ENCODE peak calls at places on chromosomes 7 and 10, in four cellular contexts. A, X, U and N are unnamed samples.

GRCh38 chr10:110414563-110415309 is 83.0 kb upstream of the DUSP5 start:
- DNase-seq in A (peak; percentile 62), X (peak; percentile 40), U (no peak), N (no peak)

GRCh38 chr7:81299272-81299671 is 380.4 kb upstream of the SEMA3C start:
- DNase-seq in X (peak; percentile 95), U (peak; percentile 96), A (peak; percentile 98), N (no peak)

GRCh38 chr7:152202056-152202455 is 176.6 kb downstream of the GALNT11 start:
- DNase-seq in U (peak; percentile 29), A (peak; percentile 65), X (no peak), N (no peak)

GRCh38 chr10:84838851-84839250 is 510.5 kb downstream of the CCSER2 start:
- DNase-seq in A (no peak), U (no peak), X (no peak), N (no peak)

GRCh38 chr7:44963526-44964290 is 15.1 kb downstream of the MYO1G start:
- DNase-seq in X (no peak), A (no peak), U (no peak), N (no peak)

GRCh38 chr10:6114758-6115410 is 26.1 kb downstream of the RBM17 start:
- DNase-seq in A (peak; percentile 75), X (peak; percentile 21), U (peak; percentile 78), N (no peak)

GRCh38 chr10:110460111-110460809 is 37.4 kb upstream of the DUSP5 start:
- DNase-seq in X (peak; percentile 16), A (peak; percentile 44), U (peak; percentile 25), N (no peak)

GRCh38 chr10:71131508-71132088 is 80.8 kb upstream of the UNC5B start:
- DNase-seq in X (no peak), A (no peak), U (no peak), N (no peak)

GRCh38 chr7:105389889-105390288 is 1.2 kb upstream of the SRPK2 start:
- DNase-seq in X (no peak), A (no peak), U (no peak), N (no peak)

GRCh38 chr7:101804642-101805401 is 12.6 kb upstream of the CUX1 start:
- DNase-seq in U (no peak), X (no peak), A (peak; percentile 40), N (no peak)

GRCh38 chr10:4567637-4568036 is 258.4 kb upstream of the AKR1E2 start:
- DNase-seq in A (no peak), X (no peak), U (no peak), N (no peak)

GRCh38 chr10:17959870-17960269 is 8.2 kb downstream of the SLC39A12 start:
- DNase-seq in U (no peak), A (no peak), X (no peak), N (no peak)

GRCh38 chr7:121352323-121352722 is 23.5 kb downstream of the WNT16 start:
- DNase-seq in A (no peak), X (no peak), U (no peak), N (no peak)

GRCh38 chr7:140723002-140723401 is 26.5 kb downstream of the NDUFB2 start:
- DNase-seq in A (no peak), U (no peak), X (no peak), N (no peak)

GRCh38 chr7:140723574-140723973 is 27.1 kb downstream of the NDUFB2 start:
- DNase-seq in A (no peak), U (no peak), X (no peak), N (no peak)

GRCh38 chr7:140724706-140725105 is 28.2 kb downstream of the NDUFB2 start:
- DNase-seq in X (no peak), A (no peak), U (no peak), N (no peak)

GRCh38 chr7:140722254-140722653 is 25.7 kb downstream of the NDUFB2 start:
- DNase-seq in X (no peak), A (no peak), U (no peak), N (no peak)

GRCh38 chr7:140726304-140726703 is 29.8 kb downstream of the NDUFB2 start:
- DNase-seq in A (peak; percentile 14), X (peak; percentile 6), U (peak; percentile 41), N (no peak)
- TF ChIP-seq CTCF in A (peak; percentile 49), X (peak; percentile 58), U (peak; percentile 46), N (peak; percentile 30)

GRCh38 chr7:158141221-158141582 is 446.4 kb downstream of the PTPRN2 start:
- DNase-seq in U (no peak), A (no peak), X (no peak), N (no peak)

GRCh38 chr7:158143196-158144120 is 444.2 kb downstream of the PTPRN2 start:
- DNase-seq in A (no peak), U (no peak), X (no peak), N (no peak)

GRCh38 chr7:158140538-158141220 is 446.9 kb downstream of the PTPRN2 start:
- DNase-seq in X (no peak), A (no peak), U (no peak), N (no peak)

GRCh38 chr7:158142657-158143056 is 445.0 kb downstream of the PTPRN2 start:
- DNase-seq in A (no peak), X (no peak), U (no peak), N (no peak)

GRCh38 chr7:158141806-158142518 is 445.7 kb downstream of the PTPRN2 start:
- DNase-seq in A (no peak), U (no peak), X (no peak), N (no peak)
- TF ChIP-seq CTCF in A (no peak), U (no peak), X (no peak), N (no peak)

DNA sequence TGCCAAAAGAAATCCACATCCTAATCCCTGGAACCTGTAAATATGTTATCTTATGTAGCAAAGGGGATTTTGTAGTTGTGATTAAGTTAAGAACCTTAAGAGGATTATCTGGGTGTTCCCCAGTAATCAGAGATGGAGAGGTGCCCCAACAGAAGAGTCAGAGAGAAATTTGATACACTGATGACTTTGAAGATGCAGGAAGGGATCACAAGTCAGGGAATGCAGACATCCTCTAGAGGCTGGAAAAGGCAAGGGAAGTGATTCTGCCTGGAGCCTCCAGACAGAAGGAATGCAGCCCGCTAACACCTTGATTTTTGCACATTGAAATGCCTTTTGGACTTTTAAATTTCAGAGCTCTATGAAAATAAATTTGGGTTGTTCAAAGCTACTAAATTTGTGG is 531.7 kb downstream of the DNAJB9 start:
- DNase-seq in X (no peak), U (no peak), A (no peak), N (peak; percentile 4)
- TF ChIP-seq CTCF in X (no peak), U (no peak), A (no peak), N (no peak)

GRCh38 chr10:88262591-88263234 is 320.4 kb downstream of the RNLS start:
- DNase-seq in A (no peak), X (no peak), U (no peak), N (no peak)
- TF ChIP-seq CTCF in A (no peak), X (no peak), U (no peak), N (no peak)

DNA sequence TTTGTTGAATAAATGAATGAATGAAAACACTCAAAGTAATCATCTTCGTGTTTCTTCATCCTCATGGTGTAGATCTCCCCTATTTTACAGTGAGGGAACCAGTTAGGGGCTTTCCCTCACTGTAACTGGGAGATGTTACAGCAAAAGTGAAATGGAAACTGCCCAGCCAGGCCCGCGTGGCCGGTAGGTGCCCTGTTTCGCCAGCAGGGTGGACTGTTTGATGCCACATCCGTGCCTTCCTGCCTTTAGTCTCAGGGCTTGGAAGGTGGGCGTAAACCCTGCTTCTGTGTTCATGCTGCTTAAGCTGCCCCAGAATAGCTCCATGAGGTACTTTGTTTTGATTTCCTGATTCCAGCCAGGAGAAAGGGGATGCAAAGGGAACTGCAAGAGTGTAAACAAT is 268.8 kb downstream of the PLXNA4 start:
- DNase-seq in U (no peak), X (no peak), A (no peak), N (no peak)
- TF ChIP-seq CTCF in U (peak; percentile 13), X (peak; percentile 43), A (no peak), N (no peak)

DNA sequence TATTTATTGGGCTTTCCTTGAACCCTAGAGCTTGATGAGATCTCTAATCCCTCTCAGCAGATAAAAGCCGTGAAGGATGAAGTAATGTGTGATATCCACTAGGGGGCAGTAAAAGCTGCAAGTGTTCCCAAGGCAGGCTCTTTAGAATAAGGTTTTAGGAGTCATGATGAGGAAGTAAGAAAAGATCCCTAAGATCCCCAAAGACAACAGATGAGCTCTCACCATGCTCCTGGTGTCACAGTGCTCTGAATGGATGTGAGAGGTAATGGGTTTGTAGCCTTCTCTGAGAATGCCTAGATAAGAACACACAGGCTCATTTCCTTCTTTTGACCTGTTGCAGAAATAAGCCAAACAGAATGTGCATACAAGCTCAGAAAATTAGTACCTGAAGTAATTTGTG is 70.4 kb upstream of the ITPRID1 start:
- DNase-seq in A (peak; percentile 42), U (peak; percentile 55), X (peak; percentile 12), N (peak; percentile 17)
- TF ChIP-seq CTCF in A (peak; percentile 75), U (peak; percentile 74), X (peak; percentile 78), N (peak; percentile 81)

GRCh38 chr10:42780456-42780855 is 2.1 kb upstream of the BMS1 start:
- DNase-seq in X (no peak), U (no peak), A (no peak), N (no peak)

GRCh38 chr10:42785759-42786158 is 3.2 kb downstream of the BMS1 start:
- DNase-seq in U (no peak), A (no peak), X (no peak), N (no peak)

GRCh38 chr10:42781893-42782445 is 626 bp upstream of the BMS1 start:
- DNase-seq in X (no peak), A (peak; percentile 3), U (no peak), N (no peak)

GRCh38 chr10:42783181-42783549 is 570 bp downstream of the BMS1 start:
- DNase-seq in A (peak; percentile 78), X (peak; percentile 86), U (peak; percentile 71), N (no peak)

GRCh38 chr10:42782446-42783180 is at the start of gene BMS1:
- DNase-seq in A (peak; percentile 94), U (peak; percentile 97), X (peak; percentile 91), N (peak; percentile 74)
- TF ChIP-seq CTCF in A (no peak), U (no peak), X (no peak), N (no peak)

GRCh38 chr7:136911362-136911761 is 42.9 kb downstream of the CHRM2 start:
- DNase-seq in U (peak; percentile 7), A (peak; percentile 64), X (peak; percentile 60), N (no peak)
- TF ChIP-seq CTCF in U (no peak), A (no peak), X (peak; percentile 27), N (no peak)

GRCh38 chr7:51430480-51431086 is 114.0 kb upstream of the COBL start:
- DNase-seq in U (peak; percentile 39), X (peak; percentile 25), A (peak; percentile 15), N (peak; percentile 52)

GRCh38 chr7:51426163-51426562 is 109.6 kb upstream of the COBL start:
- DNase-seq in X (no peak), U (no peak), A (no peak), N (no peak)

DNA sequence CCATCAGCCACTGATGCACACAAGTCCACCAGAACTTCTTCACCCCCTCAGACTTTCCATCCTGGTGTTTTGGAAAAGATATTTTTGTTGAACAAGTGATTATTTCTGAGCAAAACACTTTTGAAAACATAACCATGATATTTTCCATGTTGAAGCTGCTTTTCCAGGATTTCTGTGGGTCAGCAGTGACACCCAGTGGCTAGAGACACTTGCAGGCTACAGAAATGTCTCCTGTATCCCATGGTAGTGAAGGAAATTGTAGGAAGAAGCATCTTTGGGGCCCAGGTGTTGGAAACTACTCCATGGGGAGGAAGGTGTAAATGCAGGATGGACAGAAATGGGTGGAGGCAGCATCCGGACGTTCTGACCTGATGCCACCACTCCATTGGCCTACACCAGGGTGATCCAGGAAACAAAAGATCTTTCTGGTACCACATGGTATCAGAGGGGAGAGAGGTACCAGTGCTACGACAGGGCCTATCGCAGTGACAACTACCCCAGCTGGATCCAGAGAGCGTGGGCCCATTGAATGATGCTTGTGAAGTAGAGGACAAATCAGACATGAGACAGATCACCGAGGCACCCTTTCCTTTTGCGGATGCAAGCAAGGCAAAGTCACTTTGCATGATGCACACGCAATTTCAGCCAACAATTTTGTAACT is 111.7 kb upstream of the COBL start:
- DNase-seq in A (no peak), X (peak; percentile 11), U (no peak), N (no peak)
- TF ChIP-seq CTCF in A (no peak), X (peak; percentile 47), U (peak; percentile 18), N (peak; percentile 60)